ENCODE peak calls at places on chromosomes 2 and 18, in ten cellular contexts. O is activated effector memory CD4-positive, alpha-beta T cell treated with Interleukin-2 at 50 U/mL for 16 hours; I is astrocyte of the spinal cord; V is activated naive CD4-positive, alpha-beta T cell; A is stimulated activated CD4-positive, alpha-beta T cell treated with anti-CD3 and anti-CD28 coated beads, Interleukin-15, amount 100 ng/mL, for 24 hours; N is stimulated activated CD8-positive, alpha-beta memory T cell treated with anti-CD3 and anti-CD28 coated beads, Interleukin-4, amount 100 ng/mL, for 4 hours; K is HFF-Myc; X is epithelial cell of esophagus; S is activated CD8-positive, alpha-beta memory T cell treated with anti-CD3 and anti-CD28 coated beads for 24 hours; H is activated CD4-positive, CD25-positive, alpha-beta regulatory T cell. C is an unnamed sample.

GRCh38 chr2:10960606-10961489 is 49.1 kb downstream of the KCNF1 start:
- DNase-seq in O (no peak), I (no peak), V (no peak), A (no peak), N (no peak), K (no peak), X (no peak), S (no peak), H (no peak), C (no peak)

GRCh38 chr2:158315000-158315399 is 141.6 kb downstream of the CCDC148 start:
- DNase-seq in O (no peak), I (no peak), V (no peak), A (no peak), N (no peak), K (no peak), X (no peak), S (no peak), H (no peak), C (no peak)

GRCh38 chr2:25615920-25616319 is 57.5 kb downstream of the DTNB start:
- DNase-seq in O (no peak), I (no peak), V (no peak), A (no peak), N (no peak), K (no peak), X (no peak), S (no peak), H (no peak), C (peak)

GRCh38 chr2:66463206-66463605 is 28.3 kb downstream of the MEIS1 start:
- DNase-seq in O (no peak), I (no peak), V (no peak), A (no peak), N (no peak), K (no peak), X (no peak), S (no peak), H (no peak), C (no peak)

GRCh38 chr18:74623047-74623816 is 25.6 kb downstream of the ZNF407 start:
- DNase-seq in O (no peak), I (no peak), V (no peak), A (peak), N (no peak), K (no peak), X (peak), S (no peak), H (no peak), C (peak)

GRCh38 chr2:109275120-109276040 is 146.4 kb downstream of the SH3RF3 start:
- DNase-seq in O (no peak), I (no peak), V (no peak), A (no peak), N (no peak), K (no peak), X (no peak), S (no peak), H (no peak), C (peak)

GRCh38 chr2:127620867-127621266 is 25.1 kb upstream of the GPR17 start:
- DNase-seq in O (no peak), I (no peak), V (no peak), A (no peak), N (no peak), K (no peak), X (no peak), S (no peak), H (no peak), C (no peak)

GRCh38 chr18:50427896-50428295 is 53.0 kb downstream of the SKA1 start:
- DNase-seq in O (no peak), I (no peak), V (no peak), A (no peak), N (no peak), K (no peak), X (no peak), S (no peak), H (no peak), C (no peak)

GRCh38 chr2:230124792-230125452 is 56.2 kb upstream of the SLC16A14 start:
- DNase-seq in O (no peak), I (no peak), V (no peak), A (peak), N (no peak), K (no peak), X (no peak), S (no peak), H (no peak), C (no peak)

GRCh38 chr2:95122197-95122551 is 566 bp upstream of the MRPS5 start:
- DNase-seq in O (no peak), I (no peak), V (no peak), A (no peak), N (no peak), K (no peak), X (no peak), S (no peak), H (no peak), C (no peak)

GRCh38 chr2:146547236-146547635 is 1297.6 kb upstream of the ACVR2A start:
- DNase-seq in O (no peak), I (no peak), V (no peak), A (no peak), N (no peak), K (no peak), X (no peak), S (no peak), H (no peak), C (peak)

GRCh38 chr18:12049983-12050811 is 43.4 kb upstream of the ANKRD62 start:
- DNase-seq in O (no peak), I (no peak), V (no peak), A (no peak), N (no peak), K (no peak), X (no peak), S (no peak), H (no peak), C (no peak)

GRCh38 chr18:26133652-26134051 is at the start of gene PSMA8:
- DNase-seq in O (peak), I (no peak), V (no peak), A (peak), N (peak), K (no peak), X (no peak), S (peak), H (peak), C (peak)

GRCh38 chr2:74253937-74254336 is 55.5 kb downstream of the MTHFD2 start:
- DNase-seq in O (no peak), I (no peak), V (no peak), A (no peak), N (no peak), K (no peak), X (peak), S (no peak), H (no peak), C (no peak)

GRCh38 chr2:227206406-227206805 is 42.0 kb downstream of the COL4A3 start:
- DNase-seq in O (no peak), I (no peak), V (no peak), A (no peak), N (no peak), K (no peak), X (no peak), S (no peak), H (no peak), C (no peak)

GRCh38 chr2:54394392-54394791 is 61.7 kb upstream of the SPTBN1 start:
- DNase-seq in O (no peak), I (no peak), V (no peak), A (no peak), N (no peak), K (no peak), X (no peak), S (no peak), H (no peak), C (no peak)

GRCh38 chr2:235325126-235325525 is 168.7 kb upstream of the AGAP1 start:
- DNase-seq in O (no peak), I (no peak), V (no peak), A (no peak), N (no peak), K (no peak), X (peak), S (no peak), H (no peak), C (no peak)

GRCh38 chr2:43469094-43469493 is 126.7 kb downstream of the THADA start:
- DNase-seq in O (no peak), I (no peak), V (no peak), A (no peak), N (no peak), K (no peak), X (no peak), S (no peak), H (no peak), C (no peak)

GRCh38 chr2:224134003-224134734 is 95.1 kb upstream of the SERPINE2 start:
- DNase-seq in O (no peak), I (no peak), V (no peak), A (no peak), N (no peak), K (no peak), X (no peak), S (no peak), H (no peak), C (no peak)

GRCh38 chr2:178479758-178480226 is 465 bp upstream of the PLEKHA3 start:
- DNase-seq in O (no peak), I (no peak), V (no peak), A (no peak), N (no peak), K (no peak), X (no peak), S (no peak), H (no peak), C (no peak)

GRCh38 chr18:37375181-37375580 is 190.4 kb downstream of the CELF4 start:
- DNase-seq in O (no peak), I (no peak), V (no peak), A (no peak), N (no peak), K (no peak), X (no peak), S (no peak), H (no peak), C (no peak)

GRCh38 chr2:103002954-103003353 is 241.1 kb downstream of the TMEM182 start:
- DNase-seq in O (no peak), I (no peak), V (no peak), A (no peak), N (no peak), K (no peak), X (no peak), S (no peak), H (no peak), C (no peak)

GRCh38 chr2:9712263-9712662 is 81.5 kb upstream of the YWHAQ start:
- DNase-seq in O (no peak), I (no peak), V (no peak), A (peak), N (no peak), K (no peak), X (no peak), S (no peak), H (no peak), C (no peak)

GRCh38 chr2:72841462-72842125 is 15.8 kb upstream of the EXOC6B start:
- DNase-seq in O (no peak), I (no peak), V (no peak), A (no peak), N (no peak), K (no peak), X (peak), S (no peak), H (no peak), C (no peak)

GRCh38 chr2:42906557-42907380 is 114.4 kb upstream of the HAAO start:
- DNase-seq in O (no peak), I (peak), V (no peak), A (no peak), N (no peak), K (no peak), X (no peak), S (no peak), H (no peak), C (peak)

GRCh38 chr2:62243983-62244382 is 48.1 kb downstream of the B3GNT2 start:
- DNase-seq in O (no peak), I (no peak), V (no peak), A (no peak), N (no peak), K (no peak), X (no peak), S (no peak), H (no peak), C (no peak)

GRCh38 chr2:44778221-44778654 is 163.3 kb upstream of the SIX3 start:
- DNase-seq in O (no peak), I (no peak), V (no peak), A (no peak), N (no peak), K (no peak), X (peak), S (no peak), H (no peak), C (no peak)

GRCh38 chr2:164655750-164656149 is 34.5 kb upstream of the GRB14 start:
- DNase-seq in O (no peak), I (peak), V (no peak), A (no peak), N (no peak), K (no peak), X (peak), S (no peak), H (no peak), C (peak)

GRCh38 chr2:99878951-99879350 is 263.4 kb downstream of the AFF3 start:
- DNase-seq in O (no peak), I (peak), V (no peak), A (no peak), N (no peak), K (no peak), X (no peak), S (no peak), H (no peak), C (peak)

GRCh38 chr2:11615209-11615608 is 54.8 kb downstream of the NTSR2 start:
- DNase-seq in O (no peak), I (no peak), V (no peak), A (no peak), N (no peak), K (no peak), X (no peak), S (no peak), H (no peak), C (no peak)

GRCh38 chr2:85649201-85650190 is 18.5 kb downstream of the SFTPB start:
- DNase-seq in O (no peak), I (no peak), V (no peak), A (no peak), N (no peak), K (no peak), X (peak), S (no peak), H (no peak), C (peak)

GRCh38 chr2:189982777-189983394 is 79.6 kb downstream of the MSTN start:
- DNase-seq in O (no peak), I (no peak), V (no peak), A (no peak), N (no peak), K (no peak), X (peak), S (no peak), H (no peak), C (peak)

GRCh38 chr2:37802899-37803379 is 122.1 kb upstream of the RMDN2 start:
- DNase-seq in O (no peak), I (peak), V (no peak), A (no peak), N (no peak), K (peak), X (peak), S (no peak), H (no peak), C (no peak)

GRCh38 chr2:8006626-8007025 is 675.2 kb upstream of the ID2 start:
- DNase-seq in O (no peak), I (no peak), V (no peak), A (no peak), N (no peak), K (no peak), X (no peak), S (no peak), H (no peak), C (no peak)

GRCh38 chr2:203583696-203584095 is 48.6 kb upstream of the RAPH1 start:
- DNase-seq in O (no peak), I (peak), V (no peak), A (peak), N (no peak), K (no peak), X (peak), S (no peak), H (no peak), C (peak)

C was measured in dermis blood vessel endothelial cell.